ENCODE peak calls at places on chromosomes 7 and 10, in ten cellular contexts. One of them, this sample, is unnamed.

GRCh38 chr7:513521-514166 is 6.0 kb downstream of the PDGFA start:
- DNase-seq in prostate gland: no peak
- DNase-seq in MM.1S: no peak
- DNase-seq in mammary epithelial cell: peak
- DNase-seq in fibroblast of lung: peak
- DNase-seq in body of pancreas: no peak
- DNase-seq in ovary: no peak
- DNase-seq in esophagus squamous epithelium: no peak
- DNase-seq in adrenal gland: no peak
- DNase-seq in HL-60: no peak
- DNase-seq in this sample: no peak

GRCh38 chr10:115948415-115948814 is 324.6 kb downstream of the GFRA1 start:
- DNase-seq in fibroblast of lung: peak
- DNase-seq in prostate gland: no peak
- DNase-seq in MM.1S: peak
- DNase-seq in body of pancreas: no peak
- DNase-seq in ovary: no peak
- DNase-seq in HL-60: no peak
- DNase-seq in mammary epithelial cell: no peak
- DNase-seq in adrenal gland: no peak
- DNase-seq in esophagus squamous epithelium: no peak
- DNase-seq in this sample: no peak

GRCh38 chr10:13792011-13792410 is 205.2 kb downstream of the PRPF18 start:
- DNase-seq in body of pancreas: peak
- DNase-seq in MM.1S: no peak
- DNase-seq in mammary epithelial cell: no peak
- DNase-seq in adrenal gland: peak
- DNase-seq in esophagus squamous epithelium: no peak
- DNase-seq in prostate gland: peak
- DNase-seq in HL-60: no peak
- DNase-seq in fibroblast of lung: no peak
- DNase-seq in ovary: no peak
- DNase-seq in this sample: peak

GRCh38 chr10:3131098-3131497 is 41.5 kb downstream of the PITRM1 start:
- DNase-seq in fibroblast of lung: peak
- DNase-seq in adrenal gland: no peak
- DNase-seq in body of pancreas: no peak
- DNase-seq in mammary epithelial cell: peak
- DNase-seq in ovary: no peak
- DNase-seq in prostate gland: peak
- DNase-seq in esophagus squamous epithelium: no peak
- DNase-seq in HL-60: no peak
- DNase-seq in MM.1S: no peak
- DNase-seq in this sample: no peak

GRCh38 chr7:47631711-47632110 is 49.8 kb upstream of the TNS3 start:
- DNase-seq in esophagus squamous epithelium: no peak
- DNase-seq in body of pancreas: no peak
- DNase-seq in adrenal gland: no peak
- DNase-seq in mammary epithelial cell: no peak
- DNase-seq in MM.1S: no peak
- DNase-seq in HL-60: no peak
- DNase-seq in fibroblast of lung: no peak
- DNase-seq in prostate gland: no peak
- DNase-seq in ovary: no peak
- DNase-seq in this sample: no peak

GRCh38 chr7:24572421-24573007 is 738 bp upstream of the PALS2 start:
- DNase-seq in prostate gland: peak
- DNase-seq in MM.1S: peak
- DNase-seq in body of pancreas: peak
- DNase-seq in HL-60: no peak
- DNase-seq in ovary: peak
- DNase-seq in fibroblast of lung: peak
- DNase-seq in mammary epithelial cell: peak
- DNase-seq in esophagus squamous epithelium: no peak
- DNase-seq in adrenal gland: peak
- DNase-seq in this sample: peak

GRCh38 chr10:22629126-22629525 is 85.3 kb downstream of the PIP4K2A start:
- DNase-seq in fibroblast of lung: no peak
- DNase-seq in prostate gland: no peak
- DNase-seq in adrenal gland: no peak
- DNase-seq in HL-60: no peak
- DNase-seq in body of pancreas: no peak
- DNase-seq in mammary epithelial cell: no peak
- DNase-seq in MM.1S: peak
- DNase-seq in esophagus squamous epithelium: no peak
- DNase-seq in ovary: no peak
- DNase-seq in this sample: no peak

GRCh38 chr10:88156341-88156740 is 292.9 kb downstream of the PTEN start:
- DNase-seq in mammary epithelial cell: peak
- DNase-seq in HL-60: no peak
- DNase-seq in prostate gland: no peak
- DNase-seq in body of pancreas: no peak
- DNase-seq in ovary: no peak
- DNase-seq in esophagus squamous epithelium: no peak
- DNase-seq in MM.1S: no peak
- DNase-seq in fibroblast of lung: peak
- DNase-seq in adrenal gland: no peak
- DNase-seq in this sample: no peak

GRCh38 chr7:2869981-2870380 is 25.9 kb upstream of the GNA12 start:
- DNase-seq in body of pancreas: no peak
- DNase-seq in adrenal gland: no peak
- DNase-seq in fibroblast of lung: no peak
- DNase-seq in HL-60: no peak
- DNase-seq in prostate gland: no peak
- DNase-seq in mammary epithelial cell: no peak
- DNase-seq in MM.1S: no peak
- DNase-seq in esophagus squamous epithelium: no peak
- DNase-seq in ovary: no peak
- DNase-seq in this sample: no peak

GRCh38 chr7:2873146-2873545 is 29.0 kb upstream of the GNA12 start:
- DNase-seq in body of pancreas: no peak
- DNase-seq in ovary: no peak
- DNase-seq in HL-60: no peak
- DNase-seq in adrenal gland: peak
- DNase-seq in prostate gland: no peak
- DNase-seq in esophagus squamous epithelium: no peak
- DNase-seq in fibroblast of lung: no peak
- DNase-seq in mammary epithelial cell: no peak
- DNase-seq in MM.1S: no peak
- DNase-seq in this sample: no peak

GRCh38 chr7:2870471-2870941 is 26.4 kb upstream of the GNA12 start:
- DNase-seq in body of pancreas: peak
- DNase-seq in mammary epithelial cell: peak
- DNase-seq in adrenal gland: peak
- DNase-seq in esophagus squamous epithelium: no peak
- DNase-seq in ovary: peak
- DNase-seq in prostate gland: no peak
- DNase-seq in fibroblast of lung: peak
- DNase-seq in MM.1S: no peak
- DNase-seq in HL-60: peak
- DNase-seq in this sample: peak

GRCh38 chr7:2873686-2874551 is 29.8 kb upstream of the GNA12 start:
- DNase-seq in prostate gland: no peak
- DNase-seq in ovary: no peak
- DNase-seq in adrenal gland: no peak
- DNase-seq in mammary epithelial cell: peak
- DNase-seq in HL-60: no peak
- DNase-seq in fibroblast of lung: peak
- DNase-seq in MM.1S: no peak
- DNase-seq in body of pancreas: no peak
- DNase-seq in esophagus squamous epithelium: no peak
- DNase-seq in this sample: peak

GRCh38 chr7:2872296-2872874 is 28.3 kb upstream of the GNA12 start:
- DNase-seq in prostate gland: no peak
- DNase-seq in mammary epithelial cell: no peak
- DNase-seq in fibroblast of lung: no peak
- DNase-seq in body of pancreas: no peak
- DNase-seq in esophagus squamous epithelium: no peak
- DNase-seq in adrenal gland: no peak
- DNase-seq in MM.1S: no peak
- DNase-seq in HL-60: no peak
- DNase-seq in ovary: no peak
- DNase-seq in this sample: no peak
- H3K27ac ChIP-seq in prostate gland: no peak
- H3K27ac ChIP-seq in mammary epithelial cell: no peak
- H3K27ac ChIP-seq in fibroblast of lung: no peak
- H3K27ac ChIP-seq in body of pancreas: no peak
- H3K27ac ChIP-seq in esophagus squamous epithelium: no peak
- H3K27ac ChIP-seq in adrenal gland: no peak
- H3K27ac ChIP-seq in MM.1S: no peak
- H3K27ac ChIP-seq in HL-60: no peak
- H3K27ac ChIP-seq in ovary: no peak
- H3K27ac ChIP-seq in this sample: no peak

GRCh38 chr10:104350146-104350635 is 3.4 kb upstream of the CFAP58 start:
- DNase-seq in fibroblast of lung: peak
- DNase-seq in mammary epithelial cell: peak
- DNase-seq in body of pancreas: no peak
- DNase-seq in esophagus squamous epithelium: no peak
- DNase-seq in MM.1S: peak
- DNase-seq in HL-60: no peak
- DNase-seq in ovary: no peak
- DNase-seq in adrenal gland: no peak
- DNase-seq in prostate gland: peak
- DNase-seq in this sample: peak
- H3K4me3 ChIP-seq in fibroblast of lung: peak
- H3K4me3 ChIP-seq in mammary epithelial cell: peak
- H3K4me3 ChIP-seq in body of pancreas: no peak
- H3K4me3 ChIP-seq in esophagus squamous epithelium: no peak
- H3K4me3 ChIP-seq in MM.1S: peak
- H3K4me3 ChIP-seq in HL-60: no peak
- H3K4me3 ChIP-seq in ovary: no peak
- H3K4me3 ChIP-seq in adrenal gland: no peak
- H3K4me3 ChIP-seq in prostate gland: no peak
- H3K4me3 ChIP-seq in this sample: no peak

GRCh38 chr10:77886795-77887355 is 39.7 kb downstream of the DLG5 start:
- DNase-seq in esophagus squamous epithelium: no peak
- DNase-seq in body of pancreas: no peak
- DNase-seq in mammary epithelial cell: no peak
- DNase-seq in ovary: no peak
- DNase-seq in fibroblast of lung: no peak
- DNase-seq in HL-60: no peak
- DNase-seq in prostate gland: no peak
- DNase-seq in MM.1S: no peak
- DNase-seq in adrenal gland: no peak
- DNase-seq in this sample: no peak
- H3K27ac ChIP-seq in esophagus squamous epithelium: peak
- H3K27ac ChIP-seq in body of pancreas: peak
- H3K27ac ChIP-seq in mammary epithelial cell: no peak
- H3K27ac ChIP-seq in ovary: peak
- H3K27ac ChIP-seq in fibroblast of lung: no peak
- H3K27ac ChIP-seq in HL-60: no peak
- H3K27ac ChIP-seq in prostate gland: peak
- H3K27ac ChIP-seq in MM.1S: no peak
- H3K27ac ChIP-seq in adrenal gland: peak
- H3K27ac ChIP-seq in this sample: no peak

GRCh38 chr10:74151057-74151878 is at the start of gene ADK:
- DNase-seq in ovary: peak
- DNase-seq in fibroblast of lung: peak
- DNase-seq in prostate gland: peak
- DNase-seq in mammary epithelial cell: peak
- DNase-seq in MM.1S: peak
- DNase-seq in body of pancreas: peak
- DNase-seq in HL-60: peak
- DNase-seq in esophagus squamous epithelium: peak
- DNase-seq in adrenal gland: peak
- DNase-seq in this sample: peak

GRCh38 chr10:74151879-74152722 is 1.1 kb downstream of the ADK start:
- DNase-seq in adrenal gland: no peak
- DNase-seq in mammary epithelial cell: no peak
- DNase-seq in fibroblast of lung: no peak
- DNase-seq in esophagus squamous epithelium: no peak
- DNase-seq in ovary: no peak
- DNase-seq in HL-60: no peak
- DNase-seq in body of pancreas: no peak
- DNase-seq in prostate gland: no peak
- DNase-seq in MM.1S: no peak
- DNase-seq in this sample: no peak

GRCh38 chr10:74150151-74151056 is at the start of gene AP3M1:
- DNase-seq in esophagus squamous epithelium: peak
- DNase-seq in ovary: peak
- DNase-seq in mammary epithelial cell: peak
- DNase-seq in prostate gland: peak
- DNase-seq in body of pancreas: peak
- DNase-seq in adrenal gland: peak
- DNase-seq in HL-60: peak
- DNase-seq in MM.1S: peak
- DNase-seq in fibroblast of lung: no peak
- DNase-seq in this sample: peak

GRCh38 chr10:74153676-74154075 is 2.7 kb downstream of the ADK start:
- DNase-seq in body of pancreas: no peak
- DNase-seq in esophagus squamous epithelium: no peak
- DNase-seq in HL-60: no peak
- DNase-seq in adrenal gland: no peak
- DNase-seq in fibroblast of lung: no peak
- DNase-seq in mammary epithelial cell: no peak
- DNase-seq in MM.1S: no peak
- DNase-seq in prostate gland: no peak
- DNase-seq in ovary: no peak
- DNase-seq in this sample: no peak

GRCh38 chr10:74153123-74153522 is 2.1 kb downstream of the ADK start:
- DNase-seq in prostate gland: no peak
- DNase-seq in esophagus squamous epithelium: no peak
- DNase-seq in adrenal gland: no peak
- DNase-seq in fibroblast of lung: peak
- DNase-seq in body of pancreas: no peak
- DNase-seq in ovary: no peak
- DNase-seq in MM.1S: no peak
- DNase-seq in mammary epithelial cell: peak
- DNase-seq in HL-60: no peak
- DNase-seq in this sample: no peak
- H3K4me3 ChIP-seq in prostate gland: no peak
- H3K4me3 ChIP-seq in esophagus squamous epithelium: no peak
- H3K4me3 ChIP-seq in adrenal gland: no peak
- H3K4me3 ChIP-seq in fibroblast of lung: no peak
- H3K4me3 ChIP-seq in body of pancreas: no peak
- H3K4me3 ChIP-seq in ovary: no peak
- H3K4me3 ChIP-seq in MM.1S: no peak
- H3K4me3 ChIP-seq in mammary epithelial cell: peak
- H3K4me3 ChIP-seq in HL-60: peak
- H3K4me3 ChIP-seq in this sample: no peak

GRCh38 chr10:70193391-70193844 is 23.1 kb upstream of the SAR1A start:
- DNase-seq in body of pancreas: no peak
- DNase-seq in ovary: no peak
- DNase-seq in adrenal gland: no peak
- DNase-seq in MM.1S: no peak
- DNase-seq in HL-60: no peak
- DNase-seq in mammary epithelial cell: no peak
- DNase-seq in fibroblast of lung: peak
- DNase-seq in prostate gland: no peak
- DNase-seq in esophagus squamous epithelium: no peak
- DNase-seq in this sample: no peak
- H3K27ac ChIP-seq in body of pancreas: no peak
- H3K27ac ChIP-seq in ovary: no peak
- H3K27ac ChIP-seq in adrenal gland: peak
- H3K27ac ChIP-seq in MM.1S: no peak
- H3K27ac ChIP-seq in HL-60: no peak
- H3K27ac ChIP-seq in mammary epithelial cell: no peak
- H3K27ac ChIP-seq in fibroblast of lung: peak
- H3K27ac ChIP-seq in prostate gland: no peak
- H3K27ac ChIP-seq in esophagus squamous epithelium: no peak
- H3K27ac ChIP-seq in this sample: no peak

GRCh38 chr7:154953006-154953684 is 49.8 kb downstream of the PAXIP1 start:
- DNase-seq in body of pancreas: peak
- DNase-seq in HL-60: no peak
- DNase-seq in mammary epithelial cell: peak
- DNase-seq in MM.1S: peak
- DNase-seq in prostate gland: no peak
- DNase-seq in ovary: no peak
- DNase-seq in fibroblast of lung: peak
- DNase-seq in esophagus squamous epithelium: no peak
- DNase-seq in adrenal gland: peak
- DNase-seq in this sample: peak
- H3K4me3 ChIP-seq in body of pancreas: no peak
- H3K4me3 ChIP-seq in HL-60: no peak
- H3K4me3 ChIP-seq in mammary epithelial cell: no peak
- H3K4me3 ChIP-seq in MM.1S: no peak
- H3K4me3 ChIP-seq in prostate gland: no peak
- H3K4me3 ChIP-seq in ovary: no peak
- H3K4me3 ChIP-seq in fibroblast of lung: no peak
- H3K4me3 ChIP-seq in esophagus squamous epithelium: no peak
- H3K4me3 ChIP-seq in adrenal gland: no peak
- H3K4me3 ChIP-seq in this sample: no peak

This sample was measured in SJCRH30.